ENCODE peak calls at places on chromosomes 5 and 9, in eight cellular contexts. G, S, B, U, D, O, A and Z are unnamed samples.

GRCh38 chr5:164115420-164115819 is 610.0 kb downstream of the MAT2B start:
- DNase-seq in S (no peak), A (no peak), U (no peak), O (no peak), D (no peak), B (no peak), G (no peak), Z (no peak)

GRCh38 chr5:169442354-169443248 is 141.0 kb upstream of the SPDL1 start:
- DNase-seq in D (no peak), G (no peak), A (no peak), O (no peak), B (no peak), S (no peak), U (no peak), Z (no peak)

GRCh38 chr9:99466787-99467186 is 244.7 kb downstream of the SEC61B start:
- DNase-seq in D (no peak), G (no peak), S (no peak), A (no peak), O (no peak), U (no peak), B (no peak), Z (no peak)

GRCh38 chr5:98308960-98309359 is 464.5 kb upstream of the RGMB start:
- DNase-seq in B (no peak), U (no peak), G (no peak), D (no peak), A (no peak), S (no peak), O (no peak), Z (no peak)

GRCh38 chr9:33125871-33126822 is 41.0 kb downstream of the B4GALT1 start:
- DNase-seq in U (no peak), G (no peak), D (no peak), B (no peak), O (no peak), A (no peak), S (no peak), Z (no peak)

GRCh38 chr9:124352616-124353015 is 62.6 kb downstream of the PSMB7 start:
- DNase-seq in U (no peak), G (no peak), A (no peak), S (no peak), O (peak), B (no peak), D (no peak), Z (no peak)

GRCh38 chr5:56669534-56670483 is 145.5 kb upstream of the MAP3K1 start:
- DNase-seq in B (peak), S (peak), A (no peak), O (no peak), G (no peak), D (peak), U (peak), Z (peak)

GRCh38 chr5:154196955-154197652 is 6.6 kb downstream of the GALNT10 start:
- DNase-seq in S (no peak), A (no peak), U (no peak), B (no peak), G (no peak), D (no peak), O (no peak), Z (no peak)

GRCh38 chr9:111961011-111961410 is 64.4 kb downstream of the UGCG start:
- DNase-seq in B (no peak), D (no peak), A (no peak), O (no peak), G (no peak), S (peak), U (no peak), Z (no peak)

GRCh38 chr5:113195197-113195715 is 218.7 kb downstream of the DCP2 start:
- DNase-seq in D (no peak), U (no peak), O (no peak), A (no peak), G (no peak), S (no peak), B (no peak), Z (no peak)

GRCh38 chr9:792331-793260 is 48.9 kb upstream of the DMRT1 start:
- DNase-seq in A (no peak), U (no peak), D (no peak), B (no peak), G (no peak), O (no peak), S (peak), Z (no peak)

GRCh38 chr5:145840458-145841132 is 5.5 kb upstream of the PRELID2 start:
- DNase-seq in U (no peak), O (no peak), G (no peak), S (no peak), B (no peak), D (no peak), A (no peak), Z (no peak)

GRCh38 chr5:138315751-138316278 is 15.8 kb downstream of the CDC25C start:
- DNase-seq in S (no peak), B (no peak), D (no peak), O (no peak), A (no peak), G (no peak), U (no peak), Z (no peak)

GRCh38 chr9:19550009-19550408 is 141.2 kb downstream of the ACER2 start:
- DNase-seq in G (no peak), B (no peak), D (no peak), A (no peak), S (no peak), O (no peak), U (no peak), Z (no peak)